ENCODE peak calls at places on chromosomes 1 and 21, in four cellular contexts. E, W, U and L are unnamed samples.

GRCh38 chr1:101653482-101653946 is 343.2 kb downstream of the OLFM3 start:
- DNase-seq in E (no peak), W (no peak), U (no peak), L (no peak)

GRCh38 chr1:46535063-46535462 is 16.4 kb downstream of the KNCN start:
- DNase-seq in E (no peak), W (no peak), U (peak; percentile 56), L (no peak)

GRCh38 chr1:53112861-53113260 is 29.6 kb downstream of the SLC1A7 start:
- DNase-seq in W (no peak), U (no peak), E (no peak), L (no peak)

GRCh38 chr1:110455151-110455550 is 4.2 kb downstream of the PROK1 start:
- DNase-seq in W (no peak), U (no peak), E (no peak), L (no peak)

GRCh38 chr1:94739521-94740061 is 80.6 kb upstream of the SLC44A3 start:
- DNase-seq in E (no peak), U (no peak), W (peak; percentile 99), L (no peak)

GRCh38 chr1:152035406-152036315 is 1.1 kb downstream of the S100A11 start:
- DNase-seq in U (no peak), E (peak; percentile 21), W (no peak), L (no peak)

GRCh38 chr1:91759076-91759475 is 126.9 kb downstream of the TGFBR3 start:
- DNase-seq in E (no peak), W (no peak), U (no peak), L (no peak)

GRCh38 chr1:226942392-226942791 is 2.3 kb downstream of the COQ8A start:
- DNase-seq in U (no peak), E (no peak), W (no peak), L (no peak)

GRCh38 chr1:227780101-227781044 is 35.1 kb upstream of the PRSS38 start:
- DNase-seq in W (no peak), U (peak; percentile 22), E (no peak), L (no peak)

GRCh38 chr21:31878831-31879230 is 6.0 kb downstream of the HUNK start:
- DNase-seq in U (no peak), E (no peak), W (no peak), L (no peak)

GRCh38 chr1:232579461-232579860 is 50.5 kb downstream of the SIPA1L2 start:
- DNase-seq in U (no peak), E (no peak), W (no peak), L (no peak)

GRCh38 chr21:37659874-37660273 is 256.4 kb downstream of the KCNJ6 start:
- DNase-seq in E (no peak), U (no peak), W (no peak), L (no peak)

GRCh38 chr1:201396859-201397464 is 2.2 kb downstream of the LAD1 start:
- DNase-seq in U (peak; percentile 87), E (no peak), W (no peak), L (no peak)

GRCh38 chr1:31787261-31787660 is 23.1 kb upstream of the ADGRB2 start:
- DNase-seq in U (no peak), E (no peak), W (no peak), L (no peak)

GRCh38 chr1:234708700-234709395 is 98.9 kb upstream of the IRF2BP2 start:
- DNase-seq in E (no peak), U (no peak), W (no peak), L (no peak)

GRCh38 chr1:108077991-108078390 is 113.0 kb upstream of the VAV3 start:
- DNase-seq in W (no peak), E (peak; percentile 18), U (no peak), L (no peak)

GRCh38 chr1:175793617-175794016 is 50.2 kb upstream of the TNR start:
- DNase-seq in U (no peak), E (no peak), W (no peak), L (no peak)

GRCh38 chr1:96842215-96842614 is 120.6 kb downstream of the PTBP2 start:
- DNase-seq in E (no peak), W (no peak), U (no peak), L (no peak)

GRCh38 chr1:25573591-25573930 is 30.2 kb downstream of the LDLRAP1 start:
- DNase-seq in W (no peak), E (no peak), U (no peak), L (no peak)

GRCh38 chr1:118118469-118118868 is 66.6 kb downstream of the SPAG17 start:
- DNase-seq in W (no peak), E (no peak), U (peak; percentile 67), L (no peak)

GRCh38 chr1:226985839-226986463 is 45.9 kb downstream of the COQ8A start:
- DNase-seq in E (no peak), W (no peak), U (no peak), L (no peak)

GRCh38 chr1:204758601-204759000 is 73.1 kb upstream of the LRRN2 start:
- DNase-seq in E (no peak), W (no peak), U (no peak), L (no peak)

GRCh38 chr1:183418696-183419095 is 516 bp upstream of the NMNAT2 start:
- DNase-seq in U (no peak), W (no peak), E (no peak), L (no peak)

GRCh38 chr1:66182551-66183178 is 351.3 kb upstream of the SGIP1 start:
- DNase-seq in U (no peak), W (peak; percentile 95), E (peak; percentile 44), L (peak; percentile 3)

GRCh38 chr1:151988405-151988851 is 5.2 kb downstream of the S100A10 start:
- DNase-seq in E (no peak), U (no peak), W (peak; percentile 95), L (no peak)

GRCh38 chr21:45465611-45466329 is 60.8 kb downstream of the COL18A1 start:
- DNase-seq in W (no peak), E (no peak), U (no peak), L (no peak)
- H3K4me1 ChIP-seq in W (peaks cover 18% of the 10 kb centered on the region), E (peaks cover 6% of the 10 kb centered on the region), U (peaks cover 4% of the 10 kb centered on the region), L (no peaks in the 10 kb centered on the region)

GRCh38 chr1:17403081-17403480 is 31.1 kb downstream of the PADI6 start:
- DNase-seq in U (no peak), E (no peak), W (no peak), L (no peak)

GRCh38 chr1:17405898-17406759 is 33.3 kb downstream of the RCC2 start:
- DNase-seq in W (peak; percentile 23), U (peak; percentile 63), E (no peak), L (no peak)

GRCh38 chr1:17404034-17404671 is 32.2 kb downstream of the PADI6 start:
- DNase-seq in U (no peak), E (no peak), W (no peak), L (no peak)

GRCh38 chr1:17401841-17402240 is 29.8 kb downstream of the PADI6 start:
- DNase-seq in W (no peak), E (no peak), U (no peak), L (no peak)

GRCh38 chr1:17404820-17405219 is 32.8 kb downstream of the PADI6 start:
- DNase-seq in W (no peak), E (no peak), U (no peak), L (no peak)
- H3K36me3 ChIP-seq in W (peaks cover 10% of the 10 kb centered on the region), E (peaks cover 20% of the 10 kb centered on the region), U (peaks cover 30% of the 10 kb centered on the region), L (peaks cover 21% of the 10 kb centered on the region)

GRCh38 chr1:212981025-212981495 is 30.7 kb downstream of the VASH2 start:
- DNase-seq in U (peak; percentile 37), W (no peak), E (no peak), L (no peak)
- H3K27ac ChIP-seq in U (peak overlapping the region; percentile 19), W (peak overlapping the region; percentile 69), E (no peak overlapping the region), L (no peak overlapping the region)

GRCh38 chr1:202584707-202585590 is 125.3 kb downstream of the SYT2 start:
- DNase-seq in U (no peak), E (no peak), W (peak; percentile 31), L (no peak)
- H3K4me1 ChIP-seq in U (peaks cover 23% of the 10 kb centered on the region), E (no peaks in the 10 kb centered on the region), W (peaks cover 45% of the 10 kb centered on the region), L (no peaks in the 10 kb centered on the region)

GRCh38 chr1:30775433-30775975 is 17.9 kb upstream of the LAPTM5 start:
- DNase-seq in U (no peak), E (no peak), W (no peak), L (no peak)

GRCh38 chr1:30777060-30777905 is 19.7 kb upstream of the LAPTM5 start:
- DNase-seq in E (no peak), U (no peak), W (no peak), L (no peak)

GRCh38 chr1:30777906-30778155 is 20.3 kb upstream of the LAPTM5 start:
- DNase-seq in W (no peak), E (no peak), U (no peak), L (no peak)

GRCh38 chr1:30774550-30775432 is 17.2 kb upstream of the LAPTM5 start:
- DNase-seq in E (no peak), W (no peak), U (no peak), L (no peak)

DNA sequence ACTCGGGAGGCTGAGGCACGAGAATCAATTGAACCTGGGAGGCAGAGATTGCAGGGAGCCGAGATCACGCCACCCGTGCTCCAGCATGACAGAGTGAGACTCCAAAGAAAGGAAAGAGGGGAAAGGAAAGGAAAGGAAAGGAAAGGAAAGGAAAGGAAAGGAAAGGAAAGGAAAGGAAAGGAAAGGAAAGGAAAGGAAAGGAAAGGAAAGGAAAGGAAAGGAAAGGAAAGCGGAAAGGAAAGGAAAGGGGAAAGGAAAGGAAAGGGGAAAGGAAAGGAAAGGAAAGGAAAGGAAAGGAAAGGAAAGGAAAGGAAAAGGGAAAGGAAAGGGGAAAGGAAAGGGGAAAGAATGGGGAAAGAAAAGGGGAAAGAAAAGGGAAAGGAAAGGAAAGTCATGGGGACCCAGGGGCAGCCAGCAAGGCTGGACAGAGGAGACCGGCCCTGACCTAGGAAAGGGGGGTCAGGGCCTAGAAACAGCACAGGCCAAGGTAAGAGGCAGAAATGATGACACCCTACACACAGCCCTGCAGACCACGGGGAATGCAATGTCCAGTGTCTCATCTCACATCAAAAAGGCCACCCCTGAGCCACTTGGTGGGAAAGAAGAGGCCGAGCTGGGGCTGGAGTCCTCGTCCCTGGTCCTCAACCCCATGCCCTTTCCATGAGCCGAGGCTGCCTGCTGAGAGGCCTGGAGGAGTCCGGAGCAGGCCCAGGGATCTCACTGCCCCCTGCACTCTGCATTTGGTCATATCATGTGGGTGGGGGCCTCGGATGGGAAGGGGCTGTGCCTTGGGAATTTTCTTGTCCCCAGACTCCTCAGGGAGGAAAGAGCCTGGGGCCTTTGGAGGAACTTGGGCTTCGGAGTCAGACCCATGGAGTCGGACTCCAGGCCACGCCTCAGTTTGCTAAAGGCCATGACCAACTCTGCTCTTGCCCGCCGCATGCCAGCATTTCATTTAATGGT is 18.8 kb upstream of the LAPTM5 start:
- DNase-seq in W (no peak), E (no peak), U (no peak), L (no peak)
- H3K36me3 ChIP-seq in W (no peaks in the 10 kb centered on the region), E (no peaks in the 10 kb centered on the region), U (no peaks in the 10 kb centered on the region), L (no peaks in the 10 kb centered on the region)

DNA sequence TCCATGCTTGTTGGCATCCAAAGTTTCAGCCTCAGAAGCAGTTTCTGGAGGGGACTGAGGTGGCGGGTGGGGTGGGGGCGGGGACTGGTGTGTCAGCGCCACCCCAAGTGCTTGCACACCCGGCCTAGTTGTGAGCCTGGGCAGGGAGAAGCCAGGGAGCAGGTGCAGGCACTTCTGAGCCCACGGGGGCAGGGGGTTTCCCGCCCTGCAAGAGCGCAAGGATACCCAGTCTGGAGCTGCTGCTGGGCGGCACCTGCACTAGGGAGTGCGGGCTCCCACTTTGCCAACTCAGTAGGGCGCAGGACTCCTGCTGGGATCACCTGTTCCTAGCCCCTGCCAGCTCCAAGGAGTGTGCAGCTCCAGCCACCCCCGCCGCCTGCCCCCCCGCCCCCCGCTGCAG is 33.5 kb downstream of the MAGI3 start:
- DNase-seq in W (no peak), U (no peak), E (no peak), L (no peak)
- H3K27ac ChIP-seq in W (no peak overlapping the region), U (no peak overlapping the region), E (no peak overlapping the region), L (no peak overlapping the region)

GRCh38 chr1:3902111-3902511 is 2.0 kb upstream of the C1orf174 start:
- DNase-seq in U (no peak), E (peak; percentile 48), W (no peak), L (peak; percentile 21)
- H3K4me1 ChIP-seq in U (peaks cover 9% of the 10 kb centered on the region), E (peaks cover 48% of the 10 kb centered on the region), W (peaks cover 5% of the 10 kb centered on the region), L (peaks cover 31% of the 10 kb centered on the region)

GRCh38 chr1:154237880-154238506 is 17.2 kb downstream of the UBAP2L start:
- DNase-seq in E (no peak), W (no peak), U (no peak), L (no peak)
- H3K36me3 ChIP-seq in E (peaks cover 70% of the 10 kb centered on the region), W (peaks cover 61% of the 10 kb centered on the region), U (peaks cover 100% of the 10 kb centered on the region), L (peaks cover 71% of the 10 kb centered on the region)